ENCODE peak calls at places on chromosomes 12 and 14, in four cellular contexts. K is H1, S is neuronal stem cell, Z is mesenchymal stem cell. C is an unnamed sample.

GRCh38 chr12:55705802-55706402 is 1.8 kb downstream of the ITGA7 start:
- DNase-seq in S (no peak), Z (no peak), K (peak), C (peak)

GRCh38 chr12:131803995-131804521 is 24.1 kb upstream of the MMP17 start:
- DNase-seq in Z (no peak), S (no peak), K (no peak), C (no peak)

GRCh38 chr14:101464984-101465794 is 96.1 kb upstream of the DIO3 start:
- DNase-seq in S (no peak), K (peak), Z (no peak), C (no peak)

GRCh38 chr12:47935196-47935595 is 28.2 kb upstream of the TMEM106C start:
- DNase-seq in Z (peak), K (no peak), S (no peak), C (peak)

GRCh38 chr14:100577321-100577985 is 9.8 kb downstream of the BEGAIN start:
- DNase-seq in S (no peak), Z (no peak), K (no peak), C (no peak)

GRCh38 chr12:27297576-27297975 is 35.1 kb upstream of the BMAL2 start:
- DNase-seq in K (no peak), Z (no peak), S (no peak), C (no peak)

GRCh38 chr14:39430762-39431415 is 1.3 kb downstream of the FBXO33 start:
- DNase-seq in K (no peak), Z (no peak), S (no peak), C (no peak)

GRCh38 chr12:27573972-27574371 is 50.0 kb downstream of the PPFIBP1 start:
- DNase-seq in K (no peak), Z (peak), S (no peak), C (no peak)

GRCh38 chr14:71206766-71207371 is 299.6 kb downstream of the PCNX1 start:
- DNase-seq in Z (peak), K (no peak), S (no peak), C (no peak)

GRCh38 chr12:5511644-5512584 is 80.0 kb downstream of the NTF3 start:
- DNase-seq in Z (no peak), S (no peak), K (peak), C (peak)

GRCh38 chr14:68794856-68795601 is 2.2 kb upstream of the ZFP36L1 start:
- DNase-seq in S (no peak), K (no peak), Z (peak), C (no peak)

GRCh38 chr12:53215497-53215896 is 8.4 kb upstream of the ITGB7 start:
- DNase-seq in S (no peak), K (no peak), Z (no peak), C (no peak)

GRCh38 chr12:131816495-131816894 is 11.7 kb upstream of the MMP17 start:
- DNase-seq in S (no peak), Z (no peak), K (no peak), C (no peak)

GRCh38 chr14:81859071-81859470 is 325.4 kb upstream of the SEL1L start:
- DNase-seq in K (no peak), Z (no peak), S (no peak), C (no peak)

GRCh38 chr12:48002773-48003218 is 1.5 kb downstream of the COL2A1 start:
- DNase-seq in S (no peak), Z (peak), K (peak), C (no peak)

GRCh38 chr14:90608281-90608680 is 207.9 kb downstream of the TTC7B start:
- DNase-seq in K (no peak), S (no peak), Z (no peak), C (no peak)

GRCh38 chr14:37051153-37051552 is 121.3 kb downstream of the SLC25A21 start:
- DNase-seq in Z (no peak), K (no peak), S (no peak), C (no peak)

GRCh38 chr12:82867782-82868505 is 181.2 kb downstream of the TMTC2 start:
- DNase-seq in S (no peak), Z (no peak), K (no peak), C (no peak)

GRCh38 chr12:65926119-65927004 is 102.1 kb downstream of the HMGA2 start:
- DNase-seq in S (no peak), K (no peak), Z (no peak), C (no peak)

GRCh38 chr12:98719515-98720504 is 74.7 kb downstream of the APAF1 start:
- DNase-seq in Z (no peak), K (no peak), S (no peak), C (no peak)

GRCh38 chr12:4817813-4818212 is 91.9 kb upstream of the KCNA1 start:
- DNase-seq in K (no peak), Z (no peak), S (no peak), C (no peak)

GRCh38 chr14:79645753-79646362 is 565.4 kb downstream of the DIO2 start:
- DNase-seq in K (no peak), S (no peak), Z (no peak), C (no peak)
- H2BK12ac ChIP-seq in K (no peak), S (no peak), Z (no peak), C (no peak)

GRCh38 chr14:72254202-72254939 is 322.1 kb downstream of the RGS6 start:
- DNase-seq in K (no peak), S (no peak), Z (no peak), C (no peak)

GRCh38 chr14:72256055-72256454 is 323.8 kb downstream of the RGS6 start:
- DNase-seq in K (no peak), Z (no peak), S (no peak), C (no peak)

GRCh38 chr14:72253503-72253902 is 321.3 kb downstream of the RGS6 start:
- DNase-seq in K (no peak), S (no peak), Z (no peak), C (no peak)

GRCh38 chr14:72254940-72255472 is 322.8 kb downstream of the RGS6 start:
- DNase-seq in S (no peak), K (no peak), Z (no peak), C (no peak)
- H2BK12ac ChIP-seq in S (no peak), K (no peak), Z (no peak), C (no peak)

DNA sequence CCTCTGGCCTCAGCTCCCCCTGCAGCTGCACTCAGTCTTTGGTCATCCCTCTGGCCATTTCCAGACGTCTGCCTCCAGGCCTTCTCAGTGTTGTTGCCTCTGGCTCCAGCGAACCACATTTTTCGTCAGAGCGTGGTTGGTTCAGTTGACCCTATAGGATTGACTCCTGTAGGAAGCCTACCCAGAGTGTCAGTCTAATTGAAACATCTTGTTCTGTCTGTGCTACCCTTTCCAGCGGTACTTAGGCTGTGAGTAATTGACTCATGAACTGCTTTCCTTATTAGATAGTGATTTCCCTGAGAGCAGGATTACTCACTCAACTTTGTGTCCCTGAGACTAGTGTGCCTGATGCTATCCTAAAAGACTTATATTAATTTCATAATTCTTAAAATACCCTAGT is 373.2 kb downstream of the ATP23 start:
- DNase-seq in K (no peak), Z (peak), S (no peak), C (no peak)
- H2BK12ac ChIP-seq in K (no peak), Z (peak), S (no peak), C (no peak)

DNA sequence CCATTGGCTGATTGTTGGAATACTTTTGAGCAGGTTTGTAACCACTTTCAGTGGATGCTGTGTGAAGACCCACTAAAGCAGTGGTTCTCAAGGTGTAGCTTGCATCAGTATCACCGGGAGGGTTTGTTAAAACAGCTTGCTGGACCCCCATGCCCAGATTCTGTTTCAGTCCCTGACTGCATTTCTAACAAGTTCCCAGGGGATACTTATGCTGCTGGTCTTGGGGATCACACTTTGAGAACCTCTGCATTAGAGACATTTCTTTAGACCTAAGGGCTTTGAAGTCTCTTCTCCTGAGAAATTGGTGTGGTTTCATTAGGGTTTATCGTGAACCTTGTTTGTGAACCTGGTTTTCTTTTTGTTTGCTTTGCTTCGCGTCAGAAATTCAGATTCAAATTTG is 47.7 kb downstream of the PRKCH start:
- DNase-seq in K (no peak), S (no peak), Z (no peak), C (no peak)
- H2BK12ac ChIP-seq in K (no peak), S (no peak), Z (no peak), C (no peak)